ENCODE peak calls at places on chromosome X, in nine cellular contexts. F is tibial artery, H is MM.1S, M is uterus, N is suprapubic skin, L is A549, Y is hepatocyte, A is ovary, T is PC-3. K is an unnamed sample. For H3K4me1, the result is how much of the 10 kb centered on the place peaks cover.

GRCh38 chrX:85111347-85111746 is 107.7 kb downstream of the APOOL start:
- DNase-seq in F (no peak), H (peak), M (no peak), N (no peak), L (no peak), Y (peak), A (no peak), T (peak), K (no peak)

GRCh38 chrX:10579018-10579752 is 41.2 kb downstream of the MID1 start:
- DNase-seq in F (no peak), H (no peak), M (no peak), N (no peak), L (no peak), Y (peak), A (no peak), T (peak), K (no peak)

GRCh38 chrX:134911348-134911747 is 79.4 kb upstream of the SMIM10 start:
- DNase-seq in F (no peak), H (no peak), M (no peak), N (no peak), L (no peak), Y (no peak), A (no peak), T (no peak), K (no peak)

GRCh38 chrX:41334866-41335589 is 1.1 kb downstream of the DDX3X start:
- DNase-seq in F (peak), H (peak), M (peak), N (peak), L (peak), Y (peak), A (peak), T (peak), K (peak)

GRCh38 chrX:7926501-7926900 is 712 bp downstream of the PNPLA4 start:
- DNase-seq in F (no peak), H (no peak), M (no peak), N (no peak), L (no peak), Y (no peak), A (no peak), T (peak), K (no peak)

GRCh38 chrX:123924181-123924580 is 37.3 kb upstream of the STAG2 start:
- DNase-seq in F (no peak), H (no peak), M (no peak), N (no peak), L (no peak), Y (no peak), A (no peak), T (no peak), K (no peak)

GRCh38 chrX:17802756-17803155 is 58.3 kb downstream of the RAI2 start:
- DNase-seq in F (no peak), H (no peak), M (no peak), N (no peak), L (no peak), Y (no peak), A (no peak), T (no peak), K (no peak)

GRCh38 chrX:2183193-2183725 is 317.5 kb downstream of the DHRSX start:
- DNase-seq in F (peak), H (no peak), M (no peak), N (no peak), L (peak), Y (no peak), A (no peak), T (no peak), K (no peak)

GRCh38 chrX:12701625-12702024 is 89.6 kb upstream of the PRPS2 start:
- DNase-seq in F (no peak), H (peak), M (peak), N (no peak), L (peak), Y (peak), A (no peak), T (peak), K (peak)

GRCh38 chrX:154918060-154918483 is 31.9 kb downstream of the F8A1 start:
- DNase-seq in F (peak), H (peak), M (peak), N (no peak), L (peak), Y (peak), A (peak), T (peak), K (peak)

GRCh38 chrX:50812995-50813842 is 775 bp downstream of the SHROOM4 start:
- DNase-seq in F (peak), H (no peak), M (peak), N (peak), L (peak), Y (peak), A (peak), T (peak), K (peak)

GRCh38 chrX:40411350-40412111 is 169.2 kb upstream of the ATP6AP2 start:
- DNase-seq in F (no peak), H (no peak), M (no peak), N (no peak), L (no peak), Y (no peak), A (no peak), T (no peak), K (no peak)

GRCh38 chrX:9902651-9903050 is 64.5 kb upstream of the CLDN34 start:
- DNase-seq in F (no peak), H (no peak), M (no peak), N (no peak), L (no peak), Y (no peak), A (no peak), T (peak), K (no peak)

GRCh38 chrX:57137481-57137880 is 284 bp upstream of the SPIN2A start:
- DNase-seq in F (no peak), H (no peak), M (no peak), N (no peak), L (no peak), Y (peak), A (no peak), T (no peak), K (no peak)

GRCh38 chrX:37783284-37783683 is 3.4 kb downstream of the CYBB start:
- DNase-seq in F (no peak), H (no peak), M (no peak), N (no peak), L (no peak), Y (no peak), A (no peak), T (no peak), K (no peak)
- H3K4me1 ChIP-seq in F (under half), H (under half), M (under half), N (under half), L (under half), Y (under half), A (under half), T (under half), K (under half)

DNA sequence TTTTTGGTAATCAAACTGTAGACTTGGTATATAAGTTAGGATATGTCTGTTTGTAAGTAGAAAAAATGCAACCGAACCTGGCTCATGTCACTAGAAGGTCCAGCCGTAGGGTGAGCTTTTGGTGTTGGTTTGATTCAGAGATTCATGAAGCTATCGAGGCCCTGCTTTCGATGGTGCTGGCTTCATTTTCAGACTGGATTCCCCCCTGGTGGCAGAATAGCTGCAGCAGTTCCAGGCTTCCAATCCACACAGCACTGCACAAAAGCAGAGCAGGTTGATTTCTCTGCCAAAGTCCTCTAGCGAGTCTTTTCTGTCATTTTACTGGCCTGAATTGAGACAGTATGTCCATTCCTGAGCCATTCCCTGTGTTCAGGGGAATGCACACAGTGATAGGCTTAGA is 33.1 kb downstream of the PDK3 start:
- DNase-seq in F (peak), H (peak), M (peak), N (no peak), L (peak), Y (peak), A (no peak), T (no peak), K (no peak)
- TF ChIP-seq CTCF in F (peak), H (peak), M (peak), N (no peak), L (peak), Y (peak), A (no peak), T (peak), K (peak)

DNA sequence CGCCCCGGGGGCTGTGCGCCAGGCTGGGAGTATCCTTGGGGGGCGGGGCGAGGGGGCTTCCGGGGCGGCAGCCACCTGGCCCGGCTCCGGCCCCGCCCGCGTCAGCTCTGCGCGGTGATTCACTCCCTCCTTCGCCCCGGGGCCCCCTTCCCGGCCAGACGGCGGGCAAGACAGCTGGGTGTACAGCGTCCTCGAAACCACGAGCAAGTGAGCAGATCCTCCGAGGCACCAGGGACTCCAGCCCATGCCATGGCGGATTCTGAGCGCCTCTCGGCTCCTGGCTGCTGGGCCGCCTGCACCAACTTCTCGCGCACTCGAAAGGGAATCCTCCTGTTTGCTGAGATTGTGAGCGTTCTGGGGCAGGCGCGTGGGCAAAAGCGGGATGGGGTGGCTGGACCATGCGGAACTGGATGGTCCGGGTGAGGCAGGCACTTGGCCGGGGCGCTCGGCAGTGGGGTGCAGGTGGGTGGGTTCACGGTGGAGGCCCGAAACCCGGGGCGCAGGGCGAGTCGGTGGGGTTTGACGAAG is at the start of gene PLP2:
- DNase-seq in F (peak), H (peak), M (peak), N (peak), L (no peak), Y (peak), A (peak), T (peak), K (peak)
- H3K4me3 ChIP-seq in F (peak), H (peak), M (peak), N (peak), L (peak), Y (peak), A (peak), T (peak), K (peak)

DNA sequence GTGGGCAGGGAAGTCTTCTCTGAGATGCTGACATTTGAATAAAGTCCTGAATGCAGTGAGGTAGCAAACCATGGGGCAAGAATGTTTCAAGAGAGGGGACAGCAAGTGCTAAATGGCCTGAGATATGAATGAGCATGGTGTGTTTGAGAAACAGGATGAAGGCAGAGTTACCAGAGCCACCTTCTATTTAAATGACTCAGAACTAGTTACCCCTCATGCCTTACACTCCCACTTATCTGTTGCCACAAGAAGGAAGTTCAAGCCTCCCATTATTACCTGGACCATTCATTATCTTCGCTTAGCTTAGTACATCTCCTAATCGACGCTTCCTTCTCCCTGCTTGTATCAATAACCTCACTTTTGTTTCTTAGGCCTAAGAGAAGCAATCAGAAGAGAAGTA is 67.7 kb upstream of the STARD8 start:
- DNase-seq in F (no peak), H (no peak), M (no peak), N (no peak), L (no peak), Y (no peak), A (no peak), T (no peak), K (no peak)
- H3K4me1 ChIP-seq in F (under half), H (under half), M (under half), N (under half), L (under half), Y (under half), A (under half), T (under half), K (under half)

K was measured in left ventricle myocardium inferior.